ENCODE peak calls at places on chromosome 19, in five cellular contexts. J is ovary; O is activated CD4-positive, alpha-beta T cell treated with anti-CD3 and anti-CD28 coated beads for 36 hours; C is left cardiac atrium; E is C1 segment of cervical spinal cord. D is an unnamed sample.

GRCh38 chr19:36115453-36116343 is at the start of gene TBCB:
- DNase-seq in J (no peak), O (peak), C (peak), E (no peak), D (peak)

GRCh38 chr19:21483589-21484170 is 21.7 kb upstream of the ZNF429 start:
- DNase-seq in J (peak), O (peak), C (peak), E (peak), D (no peak)

GRCh38 chr19:2291185-2291751 is 9.3 kb upstream of the PEAK3 start:
- DNase-seq in J (no peak), O (no peak), C (no peak), E (no peak), D (peak)

GRCh38 chr19:29873801-29874575 is 62.2 kb downstream of the CCNE1 start:
- DNase-seq in J (no peak), O (no peak), C (no peak), E (no peak), D (no peak)

GRCh38 chr19:815079-815774 is 6.5 kb downstream of the PLPPR3 start:
- DNase-seq in J (no peak), O (no peak), C (no peak), E (no peak), D (no peak)

GRCh38 chr19:47497073-47497766 is 13.2 kb upstream of the KPTN start:
- DNase-seq in J (no peak), O (no peak), C (no peak), E (no peak), D (no peak)

GRCh38 chr19:12261554-12261953 is 33.1 kb downstream of the ZNF44 start:
- DNase-seq in J (no peak), O (no peak), C (no peak), E (no peak), D (no peak)

GRCh38 chr19:40267601-40267997 is 17.5 kb downstream of the AKT2 start:
- DNase-seq in J (no peak), O (no peak), C (no peak), E (no peak), D (no peak)

GRCh38 chr19:524062-524674 is 7.4 kb upstream of the CDC34 start:
- DNase-seq in J (no peak), O (no peak), C (no peak), E (no peak), D (no peak)

GRCh38 chr19:13729859-13730258 is 34.5 kb upstream of the MRI1 start:
- DNase-seq in J (no peak), O (no peak), C (no peak), E (no peak), D (no peak)

GRCh38 chr19:4935449-4935848 is 26.1 kb downstream of the UHRF1 start:
- DNase-seq in J (no peak), O (no peak), C (no peak), E (no peak), D (no peak)

GRCh38 chr19:41161903-41162302 is 31.1 kb upstream of the CYP2S1 start:
- DNase-seq in J (no peak), O (peak), C (no peak), E (no peak), D (no peak)

GRCh38 chr19:48122421-48122820 is 11.8 kb upstream of the PLA2G4C start:
- DNase-seq in J (no peak), O (no peak), C (no peak), E (no peak), D (no peak)

GRCh38 chr19:10368101-10368803 is 12.1 kb downstream of the TYK2 start:
- DNase-seq in J (no peak), O (no peak), C (no peak), E (no peak), D (no peak)

GRCh38 chr19:44869728-44870470 is 21.2 kb upstream of the TOMM40 start:
- DNase-seq in J (peak), O (no peak), C (peak), E (peak), D (no peak)

GRCh38 chr19:27635401-27635800 is 1577.5 kb downstream of the UQCRFS1 start:
- DNase-seq in J (no peak), O (no peak), C (no peak), E (no peak), D (no peak)

GRCh38 chr19:14722127-14722526 is 32.3 kb downstream of the ZNF333 start:
- DNase-seq in J (no peak), O (no peak), C (no peak), E (no peak), D (no peak)

GRCh38 chr19:15448778-15449619 is 757 bp downstream of the WIZ start:
- DNase-seq in J (peak), O (no peak), C (no peak), E (no peak), D (no peak)

GRCh38 chr19:46513461-46514236 is 18.0 kb upstream of the PNMA8B start:
- DNase-seq in J (peak), O (peak), C (peak), E (peak), D (peak)

GRCh38 chr19:5686647-5687359 is 3.3 kb upstream of the RPL36 start:
- DNase-seq in J (peak), O (peak), C (peak), E (peak), D (peak)